ENCODE peak calls at places on chromosome 5, in seven cellular contexts. E, S, L, J, H, U and N are unnamed samples. For H3K4me1, the result is how much of the 10 kb centered on the place peaks cover.

GRCh38 chr5:154829181-154829588 is 21.2 kb downstream of the FAXDC2 start:
- DNase-seq in E (no peak), S (no peak), L (no peak), J (peak), H (no peak), U (no peak), N (no peak)

GRCh38 chr5:103093727-103094126 is 26.2 kb downstream of the GIN1 start:
- DNase-seq in E (no peak), S (no peak), L (no peak), J (no peak), H (no peak), U (no peak), N (no peak)

GRCh38 chr5:54205453-54205852 is 104.9 kb downstream of the ARL15 start:
- DNase-seq in E (no peak), S (no peak), L (no peak), J (no peak), H (no peak), U (no peak), N (no peak)

GRCh38 chr5:147691134-147691533 is 91.4 kb downstream of the JAKMIP2 start:
- DNase-seq in E (no peak), S (no peak), L (no peak), J (no peak), H (no peak), U (no peak), N (no peak)

GRCh38 chr5:100119903-100120302 is 415.3 kb upstream of the FAM174A start:
- DNase-seq in E (no peak), S (no peak), L (no peak), J (no peak), H (no peak), U (no peak), N (no peak)

GRCh38 chr5:7405277-7405676 is 9.3 kb downstream of the ADCY2 start:
- DNase-seq in E (no peak), S (no peak), L (no peak), J (no peak), H (no peak), U (no peak), N (no peak)

GRCh38 chr5:138677782-138678181 is 75.4 kb upstream of the CTNNA1 start:
- DNase-seq in E (no peak), S (no peak), L (no peak), J (no peak), H (no peak), U (no peak), N (no peak)

GRCh38 chr5:130762031-130762430 is 403.0 kb downstream of the HINT1 start:
- DNase-seq in E (no peak), S (no peak), L (no peak), J (no peak), H (no peak), U (no peak), N (peak)

GRCh38 chr5:168365581-168366081 is 74.2 kb downstream of the WWC1 start:
- DNase-seq in E (no peak), S (peak), L (peak), J (peak), H (peak), U (no peak), N (peak)

DNA sequence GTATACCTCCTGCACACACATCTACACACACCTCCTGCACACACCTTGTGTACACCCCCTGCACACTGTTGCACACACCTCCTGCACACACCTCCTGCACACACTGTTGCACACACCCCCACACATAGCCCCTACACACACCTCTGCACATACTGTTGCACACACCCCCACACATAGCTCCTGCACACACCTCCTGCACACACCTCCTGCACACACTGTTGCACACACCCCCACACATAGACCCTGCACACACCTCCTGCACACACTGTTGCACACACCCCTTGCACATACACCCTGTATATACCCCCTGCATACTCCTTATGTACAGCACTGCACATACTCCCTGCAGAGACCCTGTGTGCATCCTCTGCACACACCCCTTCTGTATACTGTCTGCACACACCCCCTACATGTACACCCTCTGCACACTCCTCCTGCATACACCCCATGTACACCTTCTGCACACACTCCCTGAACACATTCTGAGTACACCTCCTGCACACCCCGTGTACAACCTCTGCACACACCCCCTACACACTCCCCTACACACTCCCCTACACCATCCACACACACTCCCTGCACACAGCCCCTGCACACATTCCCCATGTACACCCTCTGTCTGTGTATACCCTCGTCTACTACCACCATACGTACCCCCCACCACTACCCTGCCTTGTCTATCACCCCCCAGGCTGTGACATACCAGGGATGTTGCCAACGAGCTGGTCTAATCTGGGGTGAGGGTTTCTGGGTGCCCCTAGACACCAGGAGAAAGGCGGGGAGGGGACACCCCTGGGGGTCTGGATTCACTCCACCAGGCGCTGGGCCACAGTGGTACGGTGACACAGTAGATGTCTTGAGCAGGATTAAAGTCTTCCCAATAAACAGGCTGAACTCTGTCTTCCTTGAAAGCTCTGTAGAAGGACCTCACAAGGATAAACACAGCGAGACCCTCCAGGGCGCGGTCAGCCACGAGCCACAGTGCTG is 1.1 kb upstream of the CEP72 start:
- DNase-seq in E (peak), S (no peak), L (no peak), J (no peak), H (no peak), U (no peak), N (no peak)
- H3K4me1 ChIP-seq in E (under half), S (under half), L (under half), J (under half), H (under half), U (under half), N (under half)

GRCh38 chr5:45089870-45090269 is 281.1 kb downstream of the MRPS30 start:
- DNase-seq in E (no peak), S (no peak), L (no peak), J (no peak), H (no peak), U (no peak), N (no peak)
- TF ChIP-seq CTCF in E (no peak), S (no peak), L (no peak), J (no peak), H (no peak), U (no peak), N (no peak)

GRCh38 chr5:158390556-158390955 is 531.6 kb upstream of the CLINT1 start:
- DNase-seq in E (no peak), S (peak), L (no peak), J (no peak), H (no peak), U (no peak), N (peak)
- H3K4me1 ChIP-seq in E (under half), S (under half), L (under half), J (under half), H (under half), U (under half), N (under half)

GRCh38 chr5:174462128-174462527 is 262.3 kb upstream of the MSX2 start:
- DNase-seq in E (no peak), S (no peak), L (no peak), J (no peak), H (no peak), U (no peak), N (no peak)

GRCh38 chr5:174459071-174459702 is 265.2 kb upstream of the MSX2 start:
- DNase-seq in E (no peak), S (no peak), L (no peak), J (no peak), H (peak), U (no peak), N (no peak)

GRCh38 chr5:174459832-174460448 is 264.4 kb upstream of the MSX2 start:
- DNase-seq in E (no peak), S (no peak), L (no peak), J (no peak), H (no peak), U (no peak), N (peak)

GRCh38 chr5:174464504-174465165 is 259.7 kb upstream of the MSX2 start:
- DNase-seq in E (no peak), S (no peak), L (no peak), J (no peak), H (no peak), U (no peak), N (no peak)
- TF ChIP-seq CTCF in E (no peak), S (no peak), L (no peak), J (no peak), H (no peak), U (no peak), N (peak)

GRCh38 chr5:14673443-14673842 is 8.9 kb downstream of the OTULIN start:
- DNase-seq in E (no peak), S (no peak), L (no peak), J (no peak), H (no peak), U (no peak), N (no peak)
- H3K4me1 ChIP-seq in E (half or more), S (under half), L (half or more), J (under half), H (under half), U (half or more), N (under half)

GRCh38 chr5:175798626-175799025 is 72.8 kb upstream of the CPLX2 start:
- DNase-seq in E (no peak), S (no peak), L (no peak), J (no peak), H (no peak), U (no peak), N (no peak)

GRCh38 chr5:175797521-175798038 is 73.8 kb upstream of the CPLX2 start:
- DNase-seq in E (no peak), S (no peak), L (no peak), J (no peak), H (peak), U (no peak), N (no peak)

GRCh38 chr5:175800656-175801081 is 70.7 kb upstream of the CPLX2 start:
- DNase-seq in E (no peak), S (peak), L (no peak), J (peak), H (no peak), U (no peak), N (peak)

GRCh38 chr5:175795959-175796358 is 75.4 kb upstream of the CPLX2 start:
- DNase-seq in E (no peak), S (no peak), L (no peak), J (no peak), H (no peak), U (no peak), N (no peak)

GRCh38 chr5:175796536-175797499 is 74.6 kb upstream of the CPLX2 start:
- DNase-seq in E (peak), S (peak), L (peak), J (peak), H (peak), U (peak), N (peak)
- TF ChIP-seq CTCF in E (no peak), S (no peak), L (no peak), J (no peak), H (no peak), U (no peak), N (no peak)

GRCh38 chr5:151240891-151241290 is 12.1 kb upstream of the GM2A start:
- DNase-seq in E (no peak), S (no peak), L (no peak), J (no peak), H (no peak), U (no peak), N (no peak)
- H3K4me1 ChIP-seq in E (under half), S (under half), L (under half), J (under half), H (under half), U (under half), N (under half)

GRCh38 chr5:10351882-10352395 is 1.6 kb upstream of the MARCHF6 start:
- DNase-seq in E (no peak), S (no peak), L (no peak), J (no peak), H (no peak), U (no peak), N (no peak)
- TF ChIP-seq CTCF in E (no peak), S (no peak), L (no peak), J (no peak), H (no peak), U (no peak), N (no peak)